ENCODE peak calls at places on chromosome 1, in nine cellular contexts. One of them, this sample, is unnamed.

GRCh38 chr1:243508303-243508713 is 252.5 kb downstream of the SDCCAG8 start:
- DNase-seq in OCI-LY7: no peak
- DNase-seq in GM10248: peak; percentile 45
- DNase-seq in body of pancreas: no peak
- DNase-seq in Peyer's patch: no peak
- DNase-seq in RWPE1: no peak
- DNase-seq in SK-N-SH: no peak
- DNase-seq in HCT116: no peak
- DNase-seq in fibroblast of mammary gland: no peak
- DNase-seq in this sample: no peak

GRCh38 chr1:156204686-156205085 is 8.1 kb upstream of the PMF1 start:
- DNase-seq in OCI-LY7: no peak
- DNase-seq in GM10248: no peak
- DNase-seq in body of pancreas: no peak
- DNase-seq in Peyer's patch: no peak
- DNase-seq in RWPE1: no peak
- DNase-seq in SK-N-SH: no peak
- DNase-seq in HCT116: no peak
- DNase-seq in fibroblast of mammary gland: peak; percentile 29
- DNase-seq in this sample: no peak

GRCh38 chr1:231419147-231419546 is 2.9 kb downstream of the EGLN1 start:
- DNase-seq in OCI-LY7: peak; percentile 15
- DNase-seq in GM10248: no peak
- DNase-seq in body of pancreas: no peak
- DNase-seq in Peyer's patch: no peak
- DNase-seq in RWPE1: no peak
- DNase-seq in SK-N-SH: no peak
- DNase-seq in HCT116: no peak
- DNase-seq in fibroblast of mammary gland: no peak
- DNase-seq in this sample: no peak

GRCh38 chr1:22050330-22050729 is 2.2 kb upstream of the CDC42 start:
- DNase-seq in OCI-LY7: no peak
- DNase-seq in GM10248: no peak
- DNase-seq in body of pancreas: no peak
- DNase-seq in Peyer's patch: no peak
- DNase-seq in RWPE1: no peak
- DNase-seq in SK-N-SH: no peak
- DNase-seq in HCT116: no peak
- DNase-seq in fibroblast of mammary gland: no peak
- DNase-seq in this sample: no peak

GRCh38 chr1:114342376-114342775 is 168.6 kb downstream of the TRIM33 start:
- DNase-seq in OCI-LY7: no peak
- DNase-seq in GM10248: no peak
- DNase-seq in body of pancreas: no peak
- DNase-seq in Peyer's patch: no peak
- DNase-seq in RWPE1: no peak
- DNase-seq in SK-N-SH: no peak
- DNase-seq in HCT116: no peak
- DNase-seq in fibroblast of mammary gland: no peak
- DNase-seq in this sample: no peak

GRCh38 chr1:12488666-12489354 is 129.2 kb downstream of the DHRS3 start:
- DNase-seq in OCI-LY7: no peak
- DNase-seq in GM10248: no peak
- DNase-seq in body of pancreas: no peak
- DNase-seq in Peyer's patch: no peak
- DNase-seq in RWPE1: peak; percentile 83
- DNase-seq in SK-N-SH: no peak
- DNase-seq in HCT116: peak; percentile 65
- DNase-seq in fibroblast of mammary gland: no peak
- DNase-seq in this sample: no peak

GRCh38 chr1:182446033-182446669 is 3.8 kb upstream of the RGSL1 start:
- DNase-seq in OCI-LY7: peak; percentile 67
- DNase-seq in GM10248: peak; percentile 63
- DNase-seq in body of pancreas: peak; percentile 24
- DNase-seq in Peyer's patch: no peak
- DNase-seq in RWPE1: peak; percentile 59
- DNase-seq in SK-N-SH: peak; percentile 66
- DNase-seq in HCT116: peak; percentile 47
- DNase-seq in fibroblast of mammary gland: peak; percentile 62
- DNase-seq in this sample: no peak

GRCh38 chr1:41313661-41314131 is 47.5 kb upstream of the FOXO6 start:
- DNase-seq in OCI-LY7: peak; percentile 38
- DNase-seq in GM10248: peak; percentile 44
- DNase-seq in body of pancreas: peak; percentile 26
- DNase-seq in Peyer's patch: no peak
- DNase-seq in RWPE1: no peak
- DNase-seq in SK-N-SH: peak; percentile 47
- DNase-seq in HCT116: peak; percentile 43
- DNase-seq in fibroblast of mammary gland: peak; percentile 49
- DNase-seq in this sample: no peak

GRCh38 chr1:32770221-32770731 is 46.9 kb downstream of the YARS1 start:
- DNase-seq in OCI-LY7: no peak
- DNase-seq in GM10248: no peak
- DNase-seq in body of pancreas: no peak
- DNase-seq in Peyer's patch: no peak
- DNase-seq in RWPE1: no peak
- DNase-seq in SK-N-SH: no peak
- DNase-seq in HCT116: no peak
- DNase-seq in fibroblast of mammary gland: no peak
- DNase-seq in this sample: no peak

DNA sequence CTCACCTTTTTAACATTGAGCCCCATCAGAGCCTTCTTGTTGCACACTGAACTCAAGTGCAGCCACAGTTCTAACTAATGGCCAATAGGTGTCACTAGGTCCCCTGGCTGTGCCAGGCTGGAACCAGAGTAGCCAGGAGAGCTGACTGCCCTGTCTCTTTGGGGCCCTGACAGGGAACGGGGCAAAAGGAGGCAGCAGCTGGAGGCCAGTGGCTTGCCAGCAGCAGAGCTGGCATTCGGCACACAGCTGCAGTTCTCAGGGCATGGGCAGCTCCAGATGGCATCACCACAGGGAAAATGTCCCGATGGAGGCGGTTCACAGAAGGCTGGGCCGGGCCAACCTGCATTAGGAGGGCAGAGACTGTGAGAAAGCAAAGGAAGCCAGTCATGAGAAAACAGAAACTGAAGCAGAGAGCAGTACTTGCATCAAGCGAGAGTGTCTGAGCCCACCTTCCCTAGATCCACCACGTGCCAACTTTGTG is 188.6 kb downstream of the FCRL5 start:
- DNase-seq in OCI-LY7: peak; percentile 54
- DNase-seq in GM10248: peak; percentile 55
- DNase-seq in body of pancreas: peak; percentile 77
- DNase-seq in Peyer's patch: no peak
- DNase-seq in RWPE1: peak; percentile 21
- DNase-seq in SK-N-SH: peak; percentile 30
- DNase-seq in HCT116: peak; percentile 42
- DNase-seq in fibroblast of mammary gland: peak; percentile 42
- DNase-seq in this sample: no peak
- TF ChIP-seq CTCF in OCI-LY7: peak; percentile 78
- TF ChIP-seq CTCF in GM10248: peak; percentile 62
- TF ChIP-seq CTCF in body of pancreas: peak; percentile 61
- TF ChIP-seq CTCF in Peyer's patch: peak; percentile 65
- TF ChIP-seq CTCF in RWPE1: peak; percentile 28
- TF ChIP-seq CTCF in SK-N-SH: peak; percentile 56
- TF ChIP-seq CTCF in HCT116: peak; percentile 47
- TF ChIP-seq CTCF in fibroblast of mammary gland: peak; percentile 64
- TF ChIP-seq CTCF in this sample: no peak

GRCh38 chr1:154973344-154974085 is 966 bp upstream of the CKS1B start:
- DNase-seq in OCI-LY7: peak; percentile 94
- DNase-seq in GM10248: peak; percentile 88
- DNase-seq in body of pancreas: peak; percentile 98
- DNase-seq in Peyer's patch: peak; percentile 99
- DNase-seq in RWPE1: peak; percentile 84
- DNase-seq in SK-N-SH: peak; percentile 75
- DNase-seq in HCT116: peak; percentile 97
- DNase-seq in fibroblast of mammary gland: peak; percentile 97
- DNase-seq in this sample: peak; percentile 98
- TF ChIP-seq CTCF in OCI-LY7: peak; percentile 37
- TF ChIP-seq CTCF in GM10248: no peak
- TF ChIP-seq CTCF in body of pancreas: no peak
- TF ChIP-seq CTCF in Peyer's patch: peak; percentile 18
- TF ChIP-seq CTCF in RWPE1: no peak
- TF ChIP-seq CTCF in SK-N-SH: no peak
- TF ChIP-seq CTCF in HCT116: no peak
- TF ChIP-seq CTCF in fibroblast of mammary gland: peak; percentile 29
- TF ChIP-seq CTCF in this sample: no peak

DNA sequence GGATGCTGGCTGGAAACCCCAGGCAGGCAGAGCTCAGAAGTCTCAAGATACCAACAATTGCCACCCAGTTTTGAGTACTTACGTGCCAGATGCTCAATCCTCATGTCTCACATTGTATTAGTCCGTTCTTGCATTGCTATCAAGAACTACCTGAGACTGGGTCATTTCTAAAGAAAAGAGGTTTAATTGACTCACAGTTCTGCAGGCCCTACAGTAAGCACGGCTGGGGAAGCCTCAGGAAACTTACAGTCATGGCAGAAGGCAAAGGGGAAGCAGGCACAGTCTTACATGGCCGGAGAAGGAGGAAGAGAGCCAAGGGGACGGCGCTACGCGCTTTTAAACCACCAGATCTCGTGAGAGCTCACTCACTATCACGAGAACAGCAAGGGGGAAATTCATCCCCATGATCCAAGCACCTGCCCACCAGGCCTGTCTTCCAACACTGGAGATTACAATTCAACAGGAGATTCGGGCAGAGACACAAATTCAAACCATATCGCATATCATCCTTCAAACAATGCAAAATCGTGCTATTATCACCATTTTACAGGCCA is 58.0 kb downstream of the KAZN start:
- DNase-seq in OCI-LY7: no peak
- DNase-seq in GM10248: no peak
- DNase-seq in body of pancreas: no peak
- DNase-seq in Peyer's patch: no peak
- DNase-seq in RWPE1: no peak
- DNase-seq in SK-N-SH: no peak
- DNase-seq in HCT116: no peak
- DNase-seq in fibroblast of mammary gland: no peak
- DNase-seq in this sample: no peak
- TF ChIP-seq CTCF in OCI-LY7: no peak
- TF ChIP-seq CTCF in GM10248: no peak
- TF ChIP-seq CTCF in body of pancreas: no peak
- TF ChIP-seq CTCF in Peyer's patch: no peak
- TF ChIP-seq CTCF in RWPE1: no peak
- TF ChIP-seq CTCF in SK-N-SH: no peak
- TF ChIP-seq CTCF in HCT116: no peak
- TF ChIP-seq CTCF in fibroblast of mammary gland: no peak
- TF ChIP-seq CTCF in this sample: no peak

GRCh38 chr1:65083263-65083896 is 64.6 kb upstream of the AK4 start:
- DNase-seq in OCI-LY7: no peak
- DNase-seq in GM10248: no peak
- DNase-seq in body of pancreas: no peak
- DNase-seq in Peyer's patch: no peak
- DNase-seq in RWPE1: no peak
- DNase-seq in SK-N-SH: no peak
- DNase-seq in HCT116: no peak
- DNase-seq in fibroblast of mammary gland: peak; percentile 56
- DNase-seq in this sample: no peak

GRCh38 chr1:65084068-65084467 is 63.9 kb upstream of the AK4 start:
- DNase-seq in OCI-LY7: no peak
- DNase-seq in GM10248: no peak
- DNase-seq in body of pancreas: no peak
- DNase-seq in Peyer's patch: no peak
- DNase-seq in RWPE1: no peak
- DNase-seq in SK-N-SH: no peak
- DNase-seq in HCT116: no peak
- DNase-seq in fibroblast of mammary gland: no peak
- DNase-seq in this sample: no peak

GRCh38 chr1:65077369-65077768 is 70.6 kb upstream of the AK4 start:
- DNase-seq in OCI-LY7: no peak
- DNase-seq in GM10248: no peak
- DNase-seq in body of pancreas: no peak
- DNase-seq in Peyer's patch: no peak
- DNase-seq in RWPE1: no peak
- DNase-seq in SK-N-SH: no peak
- DNase-seq in HCT116: no peak
- DNase-seq in fibroblast of mammary gland: no peak
- DNase-seq in this sample: no peak

GRCh38 chr1:65079941-65080340 is 68.1 kb upstream of the AK4 start:
- DNase-seq in OCI-LY7: no peak
- DNase-seq in GM10248: no peak
- DNase-seq in body of pancreas: no peak
- DNase-seq in Peyer's patch: no peak
- DNase-seq in RWPE1: no peak
- DNase-seq in SK-N-SH: no peak
- DNase-seq in HCT116: no peak
- DNase-seq in fibroblast of mammary gland: peak; percentile 84
- DNase-seq in this sample: no peak

DNA sequence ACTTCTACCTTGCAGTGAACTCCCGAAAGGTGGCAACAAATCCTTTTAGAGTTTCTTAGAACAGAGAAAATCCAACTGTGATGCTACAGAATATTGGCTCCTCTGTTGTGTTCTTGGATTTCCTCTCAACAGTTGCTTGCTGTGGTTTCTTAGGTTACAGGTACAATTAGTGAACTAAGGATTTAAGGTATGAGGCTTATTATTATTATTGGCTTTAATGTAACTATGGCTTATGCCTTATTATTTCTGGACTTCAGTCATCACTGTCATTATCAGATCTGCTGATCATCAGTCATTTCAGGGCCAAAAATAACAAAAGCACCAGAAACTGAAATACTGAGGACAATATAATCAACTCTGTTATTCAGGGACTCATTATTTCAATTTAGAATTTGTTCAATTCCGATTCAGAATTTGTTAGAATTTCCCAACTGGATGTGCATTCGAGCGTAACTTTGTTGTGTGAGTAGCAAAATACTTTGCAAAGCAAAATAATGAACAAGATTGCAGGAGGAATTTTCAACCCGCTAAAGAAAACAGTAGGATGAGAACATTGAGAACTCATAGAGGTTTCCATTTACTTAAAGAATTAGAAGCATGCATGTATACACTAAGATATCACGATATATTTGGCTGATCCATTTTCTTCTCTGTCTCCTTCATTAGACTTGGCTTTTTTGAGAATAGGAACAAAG is 65.5 kb upstream of the AK4 start:
- DNase-seq in OCI-LY7: no peak
- DNase-seq in GM10248: no peak
- DNase-seq in body of pancreas: no peak
- DNase-seq in Peyer's patch: no peak
- DNase-seq in RWPE1: no peak
- DNase-seq in SK-N-SH: no peak
- DNase-seq in HCT116: no peak
- DNase-seq in fibroblast of mammary gland: no peak
- DNase-seq in this sample: no peak
- TF ChIP-seq CTCF in OCI-LY7: no peak
- TF ChIP-seq CTCF in GM10248: no peak
- TF ChIP-seq CTCF in body of pancreas: no peak
- TF ChIP-seq CTCF in Peyer's patch: no peak
- TF ChIP-seq CTCF in RWPE1: no peak
- TF ChIP-seq CTCF in SK-N-SH: no peak
- TF ChIP-seq CTCF in HCT116: no peak
- TF ChIP-seq CTCF in fibroblast of mammary gland: no peak
- TF ChIP-seq CTCF in this sample: no peak

This sample was measured in omental fat pad.